ENCODE peak calls at places on chromosomes 12 and 14, in six cellular contexts. G is uterus, O is cardiac muscle cell, N is heart right ventricle, L is stomach, R is neural progenitor cell. K is an unnamed sample. For H3K9me3 and H3K4me1, the result is how much of the 10 kb centered on the place peaks cover.

GRCh38 chr14:41872906-41873305 is 266.2 kb downstream of the LRFN5 start:
- DNase-seq in N (no peak), R (no peak), O (no peak), G (no peak), L (no peak), K (no peak)

GRCh38 chr12:131195796-131196195 is 242.1 kb downstream of the ADGRD1 start:
- DNase-seq in R (no peak), L (no peak), O (no peak), G (no peak), N (no peak), K (no peak)

GRCh38 chr12:129635003-129635685 is 268.7 kb downstream of the TMEM132D start:
- DNase-seq in L (no peak), N (no peak), R (no peak), G (no peak), O (no peak), K (no peak)

GRCh38 chr12:113322353-113322752 is 12.6 kb downstream of the SLC8B1 start:
- DNase-seq in N (no peak), G (no peak), R (no peak), L (no peak), O (no peak), K (no peak)

GRCh38 chr12:131494741-131495524 is 216.0 kb upstream of the SFSWAP start:
- DNase-seq in L (no peak), O (no peak), N (no peak), R (no peak), G (no peak), K (no peak)

GRCh38 chr12:47991106-47991550 is 13.1 kb downstream of the COL2A1 start:
- DNase-seq in L (no peak), R (no peak), O (no peak), G (no peak), N (no peak), K (no peak)

GRCh38 chr14:68249534-68250517 is 430.2 kb downstream of the RAD51B start:
- DNase-seq in N (no peak), R (no peak), G (no peak), L (no peak), O (no peak), K (no peak)

GRCh38 chr12:91998316-91998715 is 147.3 kb downstream of the BTG1 start:
- DNase-seq in O (no peak), L (no peak), R (no peak), G (no peak), N (no peak), K (no peak)

GRCh38 chr12:94148841-94149780 is 734 bp downstream of the PLXNC1 start:
- DNase-seq in R (peak), L (peak), G (no peak), O (peak), N (peak), K (peak)

GRCh38 chr12:12499909-12500604 is 62.6 kb downstream of the DUSP16 start:
- DNase-seq in R (no peak), N (no peak), G (no peak), O (no peak), L (no peak), K (no peak)

GRCh38 chr12:2998789-2999264 is 39.6 kb downstream of the TEAD4 start:
- DNase-seq in L (no peak), N (peak), O (peak), G (peak), R (peak), K (no peak)

GRCh38 chr14:104514156-104514848 is 65.3 kb upstream of the C14orf180 start:
- DNase-seq in O (no peak), G (no peak), L (peak), R (no peak), N (no peak), K (no peak)
- H3K9me3 ChIP-seq in O (under half), G (under half), L (under half), R (under half), N (under half), K (under half)

DNA sequence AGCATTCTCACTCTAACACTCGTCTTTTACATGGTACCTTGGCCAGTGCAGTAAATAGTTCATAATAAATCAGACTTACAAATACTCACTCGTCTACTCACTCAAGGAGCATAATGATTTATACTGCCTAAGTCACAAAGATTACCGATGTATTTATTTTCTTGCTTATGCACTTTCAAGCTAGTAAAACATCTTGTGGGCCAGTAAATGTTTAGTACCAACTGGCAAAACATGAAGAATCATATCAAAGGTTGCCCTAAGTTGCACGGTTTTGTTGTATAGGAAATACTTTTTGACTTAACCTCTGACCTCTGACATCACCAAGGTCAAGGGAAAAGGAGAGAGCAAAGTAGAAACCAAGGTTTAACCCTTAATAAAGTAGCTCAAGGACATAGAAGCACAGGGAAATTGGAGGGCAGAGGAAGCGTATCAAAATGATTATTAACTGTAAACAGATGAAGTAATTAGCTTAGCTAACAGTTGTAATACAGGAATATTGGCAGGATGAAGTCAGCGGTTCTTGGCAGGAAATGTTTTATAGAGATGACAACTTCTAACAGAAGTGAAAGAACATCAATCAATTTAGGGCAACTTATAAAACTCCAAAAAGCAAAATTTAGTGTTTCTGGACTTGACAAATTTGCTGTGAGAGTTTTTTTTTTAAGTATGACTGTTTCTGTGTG is 131.9 kb downstream of the HMGA2 start:
- DNase-seq in N (no peak), G (no peak), L (no peak), O (no peak), R (no peak), K (no peak)
- H3K4me1 ChIP-seq in N (under half), G (under half), L (under half), O (under half), R (under half), K (under half)

GRCh38 chr12:57476162-57476992 is 3.3 kb downstream of the ARHGAP9 start:
- DNase-seq in O (no peak), G (no peak), N (no peak), L (peak), R (no peak), K (no peak)
- TF ChIP-seq CTCF in O (peak), G (no peak), N (no peak), L (no peak), R (peak), K (no peak)

GRCh38 chr14:105102361-105102760 is 37.1 kb upstream of the GPR132 start:
- DNase-seq in L (no peak), N (no peak), G (no peak), R (no peak), O (no peak), K (no peak)
- H3K9me3 ChIP-seq in L (under half), N (under half), G (under half), R (under half), O (under half), K (under half)

GRCh38 chr12:123085730-123086487 is 65.0 kb downstream of the PITPNM2 start:
- DNase-seq in G (peak), O (no peak), N (no peak), L (peak), R (no peak), K (no peak)
- H3K4me1 ChIP-seq in G (under half), O (under half), N (half or more), L (under half), R (under half), K (under half)

GRCh38 chr12:104336115-104336514 is 32.6 kb downstream of the EID3 start:
- DNase-seq in L (no peak), N (no peak), O (no peak), R (no peak), G (no peak), K (no peak)

GRCh38 chr12:104334581-104334980 is 31.0 kb downstream of the EID3 start:
- DNase-seq in G (no peak), L (no peak), R (no peak), N (no peak), O (no peak), K (no peak)

GRCh38 chr12:104340177-104340576 is 36.6 kb downstream of the EID3 start:
- DNase-seq in O (no peak), G (no peak), R (no peak), N (no peak), L (no peak), K (no peak)

GRCh38 chr12:104339663-104340062 is 36.1 kb downstream of the EID3 start:
- DNase-seq in L (no peak), G (no peak), R (no peak), O (no peak), N (no peak), K (no peak)

GRCh38 chr12:104337030-104337558 is 33.6 kb downstream of the EID3 start:
- DNase-seq in R (no peak), O (no peak), N (no peak), L (no peak), G (no peak), K (no peak)
- TF ChIP-seq CTCF in R (no peak), O (no peak), N (no peak), L (no peak), G (no peak), K (no peak)

GRCh38 chr14:24911324-24912095 is 138.4 kb downstream of the STXBP6 start:
- DNase-seq in G (peak), N (peak), L (no peak), O (no peak), R (no peak), K (peak)
- H3K9me3 ChIP-seq in G (under half), N (under half), L (under half), O (under half), R (under half), K (under half)

DNA sequence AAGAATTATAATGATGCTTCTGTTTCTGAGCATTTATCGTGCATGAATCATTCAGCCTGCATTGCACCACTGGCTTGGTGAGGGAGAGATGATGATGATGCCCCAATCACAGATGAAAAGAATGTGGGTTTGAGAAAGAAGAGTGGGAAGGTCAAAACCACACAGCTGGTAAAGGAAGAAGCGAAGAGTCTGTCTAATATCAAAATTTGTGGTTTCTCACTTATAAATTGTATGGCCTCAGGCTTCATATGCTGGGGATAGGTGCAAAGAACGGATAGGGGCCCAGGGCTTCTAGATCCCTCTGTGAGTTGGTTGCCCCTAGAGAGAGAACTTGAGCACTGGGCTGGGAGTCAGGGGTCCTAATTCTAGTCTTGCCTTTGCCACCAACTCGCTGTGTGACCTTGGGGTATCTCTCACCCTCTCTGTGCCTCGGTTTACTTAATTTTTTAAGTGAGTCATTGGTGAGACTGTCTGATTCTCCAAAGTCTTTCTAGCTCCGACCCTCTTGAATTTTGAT is 2.2 kb downstream of the OASL start:
- DNase-seq in R (no peak), L (no peak), G (no peak), O (no peak), N (no peak), K (no peak)
- H3K4me1 ChIP-seq in R (under half), L (half or more), G (under half), O (under half), N (under half), K (under half)

DNA sequence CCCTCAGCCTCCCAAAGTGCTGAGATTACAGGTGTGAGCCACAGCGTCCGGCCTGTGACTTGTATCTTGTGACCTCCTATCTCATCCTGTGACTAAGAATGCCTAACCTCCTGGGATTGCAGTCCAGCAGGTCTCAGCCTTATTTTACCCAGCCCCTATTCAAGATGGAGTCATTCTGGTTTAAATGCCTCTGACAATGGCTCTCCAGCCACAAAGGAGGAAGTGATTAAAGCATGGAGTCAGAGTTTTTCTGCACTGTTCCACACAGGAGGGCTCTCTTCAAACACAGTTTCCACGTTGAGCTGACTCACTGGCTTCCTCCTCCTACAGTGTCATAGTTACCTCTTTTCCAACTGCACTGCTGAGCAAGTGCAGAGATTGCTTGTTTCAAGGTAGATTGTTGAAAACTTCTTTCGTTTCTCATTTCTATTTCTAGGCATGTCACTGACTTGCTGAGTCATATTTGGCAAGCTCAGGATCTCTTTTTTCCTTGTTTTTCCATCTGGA is 383.8 kb downstream of the PCNX1 start:
- DNase-seq in L (no peak), O (no peak), R (no peak), N (no peak), G (no peak), K (no peak)
- TF ChIP-seq CTCF in L (no peak), O (no peak), R (no peak), N (no peak), G (no peak), K (no peak)

GRCh38 chr12:9687228-9687627 is 17.7 kb downstream of the CLEC2D start:
- DNase-seq in L (no peak), R (peak), O (no peak), G (no peak), N (no peak), K (no peak)
- H3K9me3 ChIP-seq in L (under half), R (under half), O (under half), G (under half), N (under half), K (under half)

K was measured in mucosa of descending colon.